ENCODE peak calls at places on chromosomes 12 and 14, in ten cellular contexts. A is tibial artery; O is T-helper 1 cell; J is T follicular helper cell; Y is stimulated activated CD4-positive, alpha-beta T cell treated with anti-CD3 and anti-CD28 coated beads, TNF-alpha, amount 100 ng/mL, for 1 hour; F is fibroblast of the conjunctiva; S is foreskin keratinocyte; X is NCI-H1694; L is aorta; R is omental fat pad. M is an unnamed sample.

GRCh38 chr12:121465921-121466799 is 66.2 kb downstream of the RNF34 start:
- DNase-seq in J (peak), F (no peak), L (no peak), Y (no peak), X (no peak), S (no peak), R (no peak), A (no peak), O (peak), M (peak)

GRCh38 chr12:84159245-84159644 is 753.4 kb downstream of the SLC6A15 start:
- DNase-seq in J (no peak), S (no peak), A (no peak), O (no peak), L (no peak), F (no peak), Y (no peak), R (no peak), X (no peak), M (no peak)

GRCh38 chr12:128578045-128578444 is 245.7 kb downstream of the SLC15A4 start:
- DNase-seq in F (no peak), O (no peak), J (no peak), L (no peak), X (no peak), Y (no peak), A (no peak), S (no peak), R (no peak), M (no peak)

GRCh38 chr14:35940291-35940690 is 114.2 kb downstream of the BRMS1L start:
- DNase-seq in Y (no peak), R (no peak), A (no peak), O (peak), X (no peak), L (no peak), F (no peak), J (no peak), S (no peak), M (no peak)

GRCh38 chr14:54565236-54566151 is 1.4 kb upstream of the SAMD4A start:
- DNase-seq in A (peak), J (peak), Y (peak), R (peak), F (peak), X (peak), O (peak), L (peak), S (peak), M (peak)

GRCh38 chr12:10453144-10453543 is at the start of gene KLRC1:
- DNase-seq in A (no peak), O (no peak), X (no peak), J (no peak), L (no peak), R (no peak), Y (no peak), F (no peak), S (peak), M (no peak)

GRCh38 chr14:99682809-99683618 is 1.1 kb upstream of the CYP46A1 start:
- DNase-seq in R (peak), J (peak), Y (peak), F (peak), X (peak), S (peak), O (peak), A (peak), L (peak), M (peak)

GRCh38 chr14:53338192-53338591 is 185.1 kb upstream of the DDHD1 start:
- DNase-seq in O (no peak), S (no peak), R (no peak), A (no peak), Y (no peak), J (no peak), X (no peak), L (no peak), F (no peak), M (no peak)

GRCh38 chr14:104898195-104898558 is 26.5 kb upstream of the PLD4 start:
- DNase-seq in A (no peak), S (no peak), R (no peak), F (no peak), J (no peak), X (no peak), L (no peak), Y (no peak), O (no peak), M (no peak)

GRCh38 chr14:26621807-26622560 is 24.2 kb upstream of the NOVA1 start:
- DNase-seq in J (no peak), R (no peak), A (no peak), F (peak), Y (no peak), X (no peak), S (no peak), L (no peak), O (no peak), M (no peak)

GRCh38 chr12:124231980-124232653 is 62.8 kb upstream of the RFLNA start:
- DNase-seq in S (no peak), R (peak), Y (no peak), A (no peak), L (no peak), J (no peak), F (no peak), X (no peak), O (no peak), M (no peak)

GRCh38 chr12:52298677-52299076 is 7.3 kb upstream of the KRT81 start:
- DNase-seq in J (no peak), A (no peak), F (no peak), Y (no peak), L (no peak), R (no peak), O (no peak), X (no peak), S (no peak), M (no peak)

GRCh38 chr12:93290391-93290790 is 87.3 kb upstream of the NUDT4 start:
- DNase-seq in Y (no peak), R (no peak), J (no peak), L (no peak), S (no peak), F (no peak), O (no peak), X (no peak), A (no peak), M (no peak)

GRCh38 chr12:7395950-7396349 is 48.0 kb downstream of the CD163L1 start:
- DNase-seq in J (no peak), R (no peak), X (no peak), L (no peak), F (no peak), S (peak), Y (no peak), O (no peak), A (no peak), M (no peak)

GRCh38 chr12:81077686-81078441 is at the start of gene ACSS3:
- DNase-seq in X (no peak), L (peak), R (no peak), O (no peak), Y (no peak), F (peak), J (no peak), S (no peak), A (peak), M (no peak)

GRCh38 chr14:68701001-68701741 is 91.7 kb downstream of the ZFP36L1 start:
- DNase-seq in L (no peak), Y (no peak), J (no peak), F (no peak), A (peak), O (no peak), R (peak), X (no peak), S (no peak), M (no peak)

GRCh38 chr12:49932023-49932422 is 18.5 kb upstream of the AQP2 start:
- DNase-seq in R (no peak), A (no peak), Y (no peak), S (no peak), L (no peak), F (no peak), J (no peak), X (no peak), O (no peak), M (no peak)

GRCh38 chr12:103811791-103812190 is 29.2 kb downstream of the NT5DC3 start:
- DNase-seq in O (no peak), Y (no peak), X (no peak), S (no peak), R (no peak), F (no peak), A (no peak), L (no peak), J (no peak), M (no peak)

GRCh38 chr14:106820119-106820518 is 1293.7 kb downstream of the TMEM121 start:
- DNase-seq in X (no peak), J (no peak), A (no peak), O (no peak), R (no peak), L (no peak), S (no peak), Y (no peak), F (no peak), M (no peak)

GRCh38 chr14:39217214-39217879 is 16.4 kb upstream of the MIA2 start:
- DNase-seq in S (no peak), F (no peak), J (no peak), L (no peak), O (no peak), Y (no peak), R (no peak), A (no peak), X (no peak), M (no peak)

GRCh38 chr12:53798575-53798974 is 46.8 kb upstream of the CISTR start:
- DNase-seq in A (no peak), S (peak), J (no peak), O (no peak), F (no peak), L (no peak), R (no peak), X (no peak), Y (no peak), M (no peak)

GRCh38 chr12:101087903-101088302 is 122.1 kb downstream of the SLC5A8 start:
- DNase-seq in L (no peak), S (no peak), J (no peak), A (no peak), F (no peak), R (no peak), Y (no peak), X (no peak), O (no peak), M (no peak)